ENCODE peak calls at places on chromosomes 7 and 10, in six cellular contexts. Q, Y, T, B, H and L are unnamed samples.

GRCh38 chr10:26697922-26698608 is 564 bp downstream of the PDSS1 start:
- DNase-seq in Q (no peak), Y (no peak), T (no peak), B (no peak), H (peak), L (no peak)

GRCh38 chr10:29295813-29296212 is 6.9 kb downstream of the LYZL1 start:
- DNase-seq in Q (no peak), Y (no peak), T (no peak), B (no peak), H (no peak), L (no peak)

GRCh38 chr10:13690281-13690825 is 103.6 kb downstream of the PRPF18 start:
- DNase-seq in Q (no peak), Y (peak), T (no peak), B (no peak), H (no peak), L (no peak)

GRCh38 chr7:101868191-101868950 is 50.9 kb downstream of the CUX1 start:
- DNase-seq in Q (no peak), Y (no peak), T (no peak), B (no peak), H (no peak), L (no peak)

GRCh38 chr10:100788027-100788900 is 42.9 kb downstream of the PAX2 start:
- DNase-seq in Q (no peak), Y (no peak), T (no peak), B (no peak), H (no peak), L (no peak)

GRCh38 chr7:41709621-41710020 is 6.7 kb upstream of the INHBA start:
- DNase-seq in Q (no peak), Y (no peak), T (no peak), B (no peak), H (no peak), L (no peak)

GRCh38 chr7:140479062-140479738 is at the start of gene MKRN1:
- DNase-seq in Q (peak), Y (peak), T (peak), B (peak), H (peak), L (peak)

GRCh38 chr10:102313221-102313896 is 68.0 kb downstream of the GBF1 start:
- DNase-seq in Q (no peak), Y (no peak), T (no peak), B (no peak), H (no peak), L (peak)

GRCh38 chr10:124217906-124218769 is 124.7 kb upstream of the CHST15 start:
- DNase-seq in Q (no peak), Y (no peak), T (no peak), B (no peak), H (no peak), L (no peak)

GRCh38 chr10:61830846-61831273 is 70.6 kb upstream of the ARID5B start:
- DNase-seq in Q (no peak), Y (no peak), T (no peak), B (no peak), H (no peak), L (no peak)

GRCh38 chr7:25805027-25805687 is 346.8 kb upstream of the NFE2L3 start:
- DNase-seq in Q (no peak), Y (no peak), T (no peak), B (peak), H (no peak), L (peak)

GRCh38 chr10:92486637-92487036 is 87.3 kb downstream of the IDE start:
- DNase-seq in Q (no peak), Y (no peak), T (no peak), B (no peak), H (no peak), L (no peak)

GRCh38 chr10:95513941-95514392 is 47.2 kb downstream of the SORBS1 start:
- DNase-seq in Q (no peak), Y (peak), T (no peak), B (no peak), H (no peak), L (peak)

GRCh38 chr7:1005303-1005702 is 22.3 kb downstream of the CYP2W1 start:
- DNase-seq in Q (no peak), Y (no peak), T (no peak), B (no peak), H (no peak), L (no peak)

GRCh38 chr10:128150045-128150493 is 23.8 kb upstream of the MKI67 start:
- DNase-seq in Q (peak), Y (peak), T (peak), B (peak), H (peak), L (peak)

GRCh38 chr7:44275829-44276570 is 49.4 kb downstream of the CAMK2B start:
- DNase-seq in Q (peak), Y (no peak), T (no peak), B (peak), H (no peak), L (no peak)

GRCh38 chr10:121747163-121747775 is 149.0 kb upstream of the FGFR2 start:
- DNase-seq in Q (no peak), Y (no peak), T (no peak), B (no peak), H (no peak), L (no peak)

GRCh38 chr7:55469271-55469681 is 103.0 kb downstream of the VOPP1 start:
- DNase-seq in Q (no peak), Y (no peak), T (peak), B (no peak), H (peak), L (no peak)

GRCh38 chr7:44565097-44565794 is 8.5 kb downstream of the DDX56 start:
- DNase-seq in Q (peak), Y (peak), T (peak), B (peak), H (peak), L (peak)